ENCODE peak calls at places on chromosome 5, in eight cellular contexts. L is SK-N-SH, H is OCI-LY7, N is hepatocyte, P is neural progenitor cell, D is HCT116, C is GM23338, M is MM.1S. V is an unnamed sample.

GRCh38 chr5:80600943-80601693 is 31.0 kb upstream of the ANKRD34B start:
- DNase-seq in H (no peak), C (no peak), D (no peak), L (no peak), M (no peak), N (no peak), P (no peak), V (no peak)

GRCh38 chr5:149254506-149254905 is 17.2 kb upstream of the AFAP1L1 start:
- DNase-seq in M (no peak), D (no peak), P (peak; percentile 52), L (no peak), C (peak; percentile 68), H (no peak), N (peak; percentile 39), V (peak; percentile 45)

GRCh38 chr5:35303152-35303551 is 72.9 kb upstream of the PRLR start:
- DNase-seq in C (no peak), N (no peak), D (no peak), H (no peak), P (no peak), M (peak; percentile 61), L (no peak), V (no peak)

GRCh38 chr5:171310816-171311697 is 2.0 kb downstream of the TLX3 start:
- DNase-seq in D (no peak), L (no peak), C (peak; percentile 79), M (no peak), H (no peak), N (peak; percentile 45), P (peak; percentile 87), V (peak; percentile 50)

GRCh38 chr5:108381034-108381954 is 604 bp downstream of the FBXL17 start:
- DNase-seq in P (peak; percentile 87), L (peak; percentile 80), C (peak; percentile 67), H (peak; percentile 82), N (peak; percentile 86), M (peak; percentile 83), D (peak; percentile 10), V (peak; percentile 64)

GRCh38 chr5:138603521-138603920 is 28.3 kb upstream of the HSPA9 start:
- DNase-seq in H (no peak), L (no peak), D (no peak), N (peak; percentile 39), P (peak; percentile 40), M (peak; percentile 15), C (no peak), V (no peak)

GRCh38 chr5:113061851-113062631 is 85.4 kb downstream of the DCP2 start:
- DNase-seq in P (no peak), D (no peak), M (peak; percentile 83), L (peak; percentile 33), H (no peak), N (no peak), C (no peak), V (peak; percentile 64)

GRCh38 chr5:141773779-141774531 is 91.9 kb upstream of the ARAP3 start:
- DNase-seq in H (no peak), N (no peak), L (no peak), P (no peak), M (no peak), C (no peak), D (no peak), V (no peak)

GRCh38 chr5:167595196-167595595 is 696.2 kb upstream of the WWC1 start:
- DNase-seq in L (no peak), P (no peak), C (no peak), M (no peak), H (no peak), N (no peak), D (no peak), V (no peak)

GRCh38 chr5:64318175-64318574 is 152.5 kb downstream of the RNF180 start:
- DNase-seq in C (no peak), L (no peak), M (no peak), P (no peak), D (no peak), N (no peak), H (no peak), V (peak; percentile 38)

GRCh38 chr5:146962801-146963355 is 84.3 kb upstream of the PPP2R2B start:
- DNase-seq in C (no peak), H (no peak), N (peak; percentile 58), P (no peak), M (no peak), L (no peak), D (no peak), V (peak; percentile 46)

GRCh38 chr5:95857185-95857945 is 34.8 kb upstream of the GLRX start:
- DNase-seq in N (peak; percentile 60), C (no peak), M (no peak), H (no peak), L (no peak), D (no peak), P (no peak), V (no peak)

GRCh38 chr5:117209479-117209878 is 634.9 kb upstream of the SEMA6A start:
- DNase-seq in N (no peak), H (no peak), P (no peak), L (no peak), M (no peak), D (no peak), C (no peak), V (no peak)

GRCh38 chr5:107464403-107464802 is 206.3 kb downstream of the EFNA5 start:
- DNase-seq in P (no peak), C (no peak), N (no peak), L (no peak), M (peak; percentile 18), H (peak; percentile 70), D (no peak), V (no peak)

GRCh38 chr5:93578813-93579560 is 2.0 kb downstream of the NR2F1-AS1 start:
- DNase-seq in D (no peak), H (no peak), C (peak; percentile 59), P (peak; percentile 54), N (no peak), M (no peak), L (peak; percentile 52), V (peak; percentile 89)

GRCh38 chr5:134502259-134502658 is 23.2 kb upstream of the JADE2 start:
- DNase-seq in H (no peak), L (no peak), M (no peak), D (no peak), N (no peak), P (no peak), C (no peak), V (no peak)

GRCh38 chr5:54704825-54705224 is 187.3 kb downstream of the SNX18 start:
- DNase-seq in L (no peak), M (no peak), N (no peak), C (no peak), D (no peak), P (no peak), H (no peak), V (no peak)

GRCh38 chr5:127290019-127290945 is at the start of gene MEGF10:
- DNase-seq in D (no peak), C (peak; percentile 89), P (peak; percentile 85), N (peak; percentile 71), H (no peak), L (peak; percentile 83), M (peak; percentile 36), V (peak; percentile 46)

GRCh38 chr5:54792611-54793404 is 192.6 kb downstream of the ESM1 start:
- DNase-seq in N (no peak), D (no peak), H (no peak), M (no peak), L (no peak), P (no peak), C (no peak), V (peak; percentile 41)

GRCh38 chr5:143376195-143376772 is 27.2 kb downstream of the NR3C1 start:
- DNase-seq in N (no peak), D (no peak), M (no peak), L (no peak), C (no peak), P (no peak), H (no peak), V (no peak)

GRCh38 chr5:143372187-143372829 is 31.2 kb downstream of the NR3C1 start:
- DNase-seq in N (no peak), P (no peak), M (no peak), L (no peak), C (no peak), H (no peak), D (no peak), V (peak; percentile 70)

GRCh38 chr5:143376911-143377838 is 26.3 kb downstream of the NR3C1 start:
- DNase-seq in P (no peak), L (no peak), H (no peak), C (peak; percentile 63), M (no peak), D (peak; percentile 7), N (peak; percentile 38), V (peak; percentile 78)

GRCh38 chr5:143370440-143370839 is 33.0 kb downstream of the NR3C1 start:
- DNase-seq in H (no peak), C (no peak), N (no peak), L (no peak), P (no peak), M (no peak), D (no peak), V (no peak)

GRCh38 chr5:143374496-143375217 is 28.8 kb downstream of the NR3C1 start:
- DNase-seq in C (no peak), P (no peak), L (no peak), H (no peak), N (no peak), D (no peak), M (no peak), V (peak; percentile 60)
- TF ChIP-seq EZH2phosphoT487 in C (no peak), P (no peak), L (no peak), H (no peak), N (no peak), D (no peak), M (no peak), V (no peak)

DNA sequence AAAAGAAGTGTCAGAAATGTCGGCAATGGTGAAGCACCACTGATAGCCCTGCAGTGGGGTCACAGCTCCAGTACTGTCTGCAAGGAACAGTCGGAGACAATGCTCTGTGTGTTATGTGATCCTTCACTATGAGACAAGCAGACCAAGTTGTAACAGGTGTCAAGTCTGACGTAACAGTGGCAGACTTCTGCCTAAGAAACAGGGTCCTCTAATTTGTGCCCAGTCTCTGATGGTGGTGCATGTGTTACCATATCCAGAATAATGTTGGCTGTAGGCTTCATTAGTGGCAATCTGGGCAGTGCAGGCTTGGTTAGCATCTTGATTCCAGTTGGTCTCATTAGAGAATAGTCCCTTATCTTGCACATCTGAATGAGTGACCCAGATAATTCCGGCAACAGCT is 33.7 kb downstream of the ZNF131 start:
- DNase-seq in L (no peak), N (no peak), M (no peak), H (no peak), C (no peak), P (no peak), D (no peak), V (no peak)
- H4K20me1 ChIP-seq in L (peaks cover 5% of the 10 kb centered on the region), N (no peaks in the 10 kb centered on the region), M (no peaks in the 10 kb centered on the region), H (peaks cover 3% of the 10 kb centered on the region), C (peaks cover 27% of the 10 kb centered on the region), P (peaks cover 38% of the 10 kb centered on the region), D (no peaks in the 10 kb centered on the region), V (peaks cover 5% of the 10 kb centered on the region)

DNA sequence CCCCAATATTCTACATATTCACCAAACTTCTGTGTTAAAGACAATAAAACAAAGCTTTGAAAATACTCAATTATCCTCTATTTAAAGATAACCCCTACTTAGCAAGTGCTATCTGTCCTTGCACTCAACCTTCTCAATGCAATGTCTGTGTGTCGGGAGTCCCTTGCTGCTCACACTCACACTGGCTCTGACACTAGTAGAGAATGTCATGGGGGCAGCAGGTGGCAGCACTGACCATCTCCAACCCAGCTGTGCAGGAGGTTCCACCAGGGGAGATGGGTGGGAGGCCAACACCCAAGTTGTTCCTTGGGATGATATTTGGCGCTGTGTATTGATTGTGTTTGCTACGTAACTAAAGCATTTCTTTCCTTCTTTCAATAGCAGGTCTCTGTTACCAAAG is 59.4 kb upstream of the SIMC1 start:
- DNase-seq in P (no peak), N (no peak), M (peak; percentile 34), C (no peak), L (no peak), H (no peak), D (no peak), V (no peak)
- TF ChIP-seq CTCF in P (no peak), N (no peak), M (peak; percentile 54), C (peak; percentile 58), L (no peak), H (peak; percentile 25), D (peak; percentile 26), V (no peak)

GRCh38 chr5:128341056-128341455 is 197.0 kb downstream of the FBN2 start:
- DNase-seq in C (no peak), P (no peak), L (no peak), H (no peak), N (peak; percentile 16), D (no peak), M (no peak), V (no peak)
- TF ChIP-seq EZH2phosphoT487 in C (no peak), P (no peak), L (no peak), H (no peak), N (no peak), D (no peak), M (no peak), V (no peak)